ENCODE peak calls at places on chromosomes 6 and 20, in four cellular contexts. K is DND-41, L is AG04450, G is cardiac muscle cell. C is an unnamed sample.

GRCh38 chr20:21500599-21500998 is 13.3 kb downstream of the NKX2-2 start:
- DNase-seq in G (no peak), K (no peak), L (no peak), C (no peak)

GRCh38 chr6:24357336-24358218 is at the start of gene DCDC2:
- DNase-seq in K (no peak), L (no peak), G (peak), C (peak)

GRCh38 chr6:141307309-141307998 is 825.3 kb upstream of the GJE1 start:
- DNase-seq in L (no peak), G (no peak), K (no peak), C (peak)

GRCh38 chr6:71621918-71622519 is 264.3 kb upstream of the RIMS1 start:
- DNase-seq in G (peak), L (no peak), K (no peak), C (peak)

GRCh38 chr20:38692436-38693411 is 31.6 kb upstream of the SLC32A1 start:
- DNase-seq in G (peak), L (peak), K (peak), C (peak)

GRCh38 chr6:36139991-36140710 is 9.8 kb downstream of the MAPK13 start:
- DNase-seq in K (no peak), L (no peak), G (no peak), C (no peak)

GRCh38 chr6:15905488-15906392 is 223.1 kb upstream of the MYLIP start:
- DNase-seq in G (peak), K (no peak), L (no peak), C (peak)

GRCh38 chr6:169324086-169324485 is 70.4 kb upstream of the THBS2 start:
- DNase-seq in K (no peak), G (no peak), L (no peak), C (no peak)

GRCh38 chr20:59074456-59074855 is 31.9 kb upstream of the PRELID3B start:
- DNase-seq in G (no peak), L (no peak), K (no peak), C (peak)

GRCh38 chr6:90000864-90001731 is 106.8 kb downstream of the GJA10 start:
- DNase-seq in G (no peak), K (no peak), L (no peak), C (no peak)

GRCh38 chr6:78324213-78324612 is 543.1 kb upstream of the IRAK1BP1 start:
- DNase-seq in L (no peak), G (no peak), K (no peak), C (no peak)

GRCh38 chr6:101348816-101349215 is 44.7 kb upstream of the GRIK2 start:
- DNase-seq in K (no peak), G (no peak), L (no peak), C (no peak)

GRCh38 chr6:89023591-89024441 is 56.7 kb upstream of the PNRC1 start:
- DNase-seq in K (no peak), L (no peak), G (peak), C (no peak)

GRCh38 chr6:131972761-131973160 is 21.6 kb upstream of the CCN2 start:
- DNase-seq in K (no peak), L (no peak), G (no peak), C (no peak)

GRCh38 chr6:144008501-144009245 is 614 bp upstream of the PLAGL1 start:
- DNase-seq in L (no peak), G (peak), K (no peak), C (no peak)

GRCh38 chr6:49606696-49607390 is 29.8 kb downstream of the RHAG start:
- DNase-seq in G (peak), L (peak), K (peak), C (peak)

GRCh38 chr6:138162104-138162946 is 586 bp downstream of the ARFGEF3 start:
- DNase-seq in L (no peak), G (peak), K (no peak), C (no peak)

GRCh38 chr6:141133346-141133745 is 999.4 kb upstream of the GJE1 start:
- DNase-seq in L (no peak), K (no peak), G (no peak), C (no peak)

GRCh38 chr6:82022614-82023102 is 224.9 kb downstream of the IBTK start:
- DNase-seq in G (peak), L (peak), K (no peak), C (no peak)

GRCh38 chr6:31770860-31771259 is 6.3 kb downstream of the VWA7 start:
- DNase-seq in K (no peak), L (no peak), G (no peak), C (no peak)

DNA sequence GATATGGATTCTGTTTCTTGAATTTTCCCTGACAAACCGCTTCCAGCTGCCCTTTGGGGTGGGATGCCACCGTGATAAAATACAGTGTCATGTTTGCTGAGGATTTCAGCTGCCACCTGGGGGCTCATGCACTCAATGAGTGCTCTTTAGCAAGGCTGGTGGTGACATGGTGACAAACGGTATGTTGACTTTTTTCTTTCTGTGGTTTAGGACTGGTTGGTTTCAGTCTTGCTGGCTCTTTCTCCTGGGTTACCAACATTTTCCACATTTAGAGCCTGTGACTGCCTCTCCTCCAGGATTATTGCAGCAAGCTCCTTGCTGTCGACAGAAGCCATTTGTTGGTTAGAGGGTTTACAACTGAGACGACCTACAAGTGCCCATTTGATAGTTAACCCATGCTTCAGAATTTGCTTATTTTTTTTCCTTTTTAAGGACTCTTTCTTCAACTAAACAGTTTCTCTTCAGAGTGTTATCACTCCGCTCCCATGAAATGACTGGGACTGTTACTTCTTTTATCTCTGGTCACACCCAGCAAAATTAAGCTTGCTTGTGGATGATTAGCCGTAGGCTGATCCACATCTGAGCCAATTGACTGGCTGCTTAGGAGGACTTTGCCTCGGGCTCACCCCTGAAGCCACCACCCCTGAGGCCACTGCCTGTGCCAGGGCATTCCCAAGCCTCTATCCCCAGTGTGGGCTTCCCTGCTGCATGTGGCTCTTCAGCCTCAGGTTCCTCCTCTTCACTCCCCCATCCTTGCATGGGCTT is 48.4 kb upstream of the CDYL start:
- DNase-seq in K (no peak), G (peak), L (no peak), C (peak)
- TF ChIP-seq CTCF in K (peak), G (no peak), L (no peak), C (no peak)

GRCh38 chr6:84057908-84058307 is 24.3 kb downstream of the MRAP2 start:
- DNase-seq in K (no peak), G (peak), L (no peak), C (no peak)

GRCh38 chr6:84062519-84063154 is 29.1 kb downstream of the MRAP2 start:
- DNase-seq in G (no peak), L (no peak), K (no peak), C (no peak)

GRCh38 chr6:84059082-84059481 is 25.5 kb downstream of the MRAP2 start:
- DNase-seq in L (no peak), K (no peak), G (no peak), C (no peak)

GRCh38 chr6:84061174-84061573 is 27.6 kb downstream of the MRAP2 start:
- DNase-seq in G (no peak), K (no peak), L (no peak), C (no peak)

DNA sequence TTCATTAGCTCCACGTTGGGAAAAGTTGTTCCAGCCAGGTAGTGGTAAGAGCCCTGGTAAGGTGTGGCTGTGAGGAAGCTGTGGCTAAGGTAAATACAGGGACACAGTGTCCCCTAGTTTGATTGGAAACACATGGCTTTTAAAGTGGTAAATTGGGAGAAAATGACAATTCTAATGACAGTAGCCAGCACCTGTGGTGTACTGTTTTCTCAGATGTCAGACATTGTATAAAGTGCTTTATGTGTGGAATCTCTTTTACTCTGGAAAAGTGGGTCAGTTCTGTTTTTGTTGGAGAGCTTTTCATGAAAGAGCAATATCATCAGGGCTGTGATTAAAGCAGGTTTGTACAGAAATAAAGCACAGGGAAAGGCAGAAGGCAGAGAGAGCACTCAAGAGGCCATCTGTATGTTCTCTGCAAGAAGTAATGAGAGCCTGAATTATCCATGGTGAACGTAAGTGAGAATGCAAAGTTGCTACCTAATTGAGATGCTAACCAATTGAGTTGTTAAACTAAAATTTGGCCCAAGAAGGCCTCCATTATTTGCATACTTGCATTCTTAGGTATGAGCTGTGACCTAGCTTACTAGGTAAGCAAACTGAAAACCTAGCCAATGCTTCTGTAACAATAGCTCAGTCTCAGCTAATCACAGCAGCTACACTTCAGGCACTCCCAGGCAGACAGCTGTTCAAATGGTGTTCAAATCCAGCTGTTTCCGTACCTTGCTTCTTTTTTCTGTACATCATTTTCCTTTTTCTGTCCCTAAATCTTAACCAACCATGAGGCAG is 28.2 kb downstream of the MRAP2 start:
- DNase-seq in K (no peak), G (no peak), L (no peak), C (no peak)
- H3K4me3 ChIP-seq in K (no peak), G (no peak), L (no peak), C (no peak)

DNA sequence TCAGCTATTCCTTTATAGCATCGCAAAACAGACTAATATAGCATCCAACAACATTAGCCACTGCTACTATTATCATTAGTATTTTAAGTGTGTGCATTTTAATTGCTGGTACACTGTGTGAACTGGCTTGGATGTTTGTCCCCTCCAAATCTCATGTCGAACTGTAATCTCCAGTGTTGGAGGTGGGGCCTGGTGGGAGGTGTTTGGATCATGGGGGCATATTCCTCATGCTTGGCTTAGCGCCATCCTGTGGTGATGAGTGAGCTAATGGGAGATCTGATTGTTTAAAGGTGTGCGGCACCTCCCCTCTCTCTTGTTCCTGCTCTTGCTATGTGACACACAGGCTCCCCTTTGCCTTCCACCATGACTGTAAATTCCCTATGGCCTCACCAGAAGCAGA is 12.4 kb upstream of the OSER1 start:
- DNase-seq in G (peak), L (no peak), K (no peak), C (no peak)
- TF ChIP-seq CTCF in G (no peak), L (no peak), K (peak), C (no peak)

GRCh38 chr6:28281288-28282064 is at the start of gene PGBD1:
- DNase-seq in L (peak), G (peak), K (peak), C (peak)

GRCh38 chr6:28277746-28278145 is 3.6 kb upstream of the PGBD1 start:
- DNase-seq in K (no peak), L (no peak), G (no peak), C (no peak)

GRCh38 chr6:28280595-28281287 is 631 bp upstream of the PGBD1 start:
- DNase-seq in K (no peak), G (no peak), L (no peak), C (no peak)

DNA sequence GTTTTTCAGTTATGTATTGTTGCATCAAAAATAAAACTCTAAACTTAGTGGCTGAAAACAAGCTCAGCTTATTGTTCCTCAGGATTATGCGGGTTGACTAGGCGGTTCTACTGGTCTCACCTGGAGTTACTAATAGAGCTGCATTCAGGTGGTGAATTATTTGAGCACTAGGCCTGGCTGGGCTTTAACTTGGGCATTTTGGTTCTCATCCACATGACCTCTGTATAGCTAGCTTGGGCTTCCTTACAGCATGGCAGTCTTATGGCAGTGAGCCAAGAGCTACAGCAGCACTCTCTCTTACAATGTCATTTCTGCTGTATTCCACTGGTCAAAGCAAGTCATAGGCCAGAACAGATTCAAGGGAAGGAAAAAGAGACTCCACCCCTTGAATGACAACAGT is 1.6 kb downstream of the PGBD1 start:
- DNase-seq in G (no peak), K (peak), L (no peak), C (no peak)
- H3K4me3 ChIP-seq in G (no peak), K (peak), L (no peak), C (no peak)

GRCh38 chr20:34190679-34191090 is 50.5 kb upstream of the ASIP start:
- DNase-seq in L (peak), K (peak), G (peak), C (peak)
- TF ChIP-seq CTCF in L (peak), K (peak), G (peak), C (peak)

GRCh38 chr6:56667336-56667735 is 24.6 kb upstream of the DST start:
- DNase-seq in G (no peak), L (no peak), K (no peak), C (no peak)

GRCh38 chr6:56661298-56661697 is 18.6 kb upstream of the DST start:
- DNase-seq in L (no peak), K (no peak), G (no peak), C (no peak)

GRCh38 chr6:56663344-56663743 is 20.7 kb upstream of the DST start:
- DNase-seq in L (no peak), K (no peak), G (no peak), C (no peak)

GRCh38 chr6:56660374-56660730 is 17.7 kb upstream of the DST start:
- DNase-seq in K (no peak), L (no peak), G (no peak), C (no peak)

DNA sequence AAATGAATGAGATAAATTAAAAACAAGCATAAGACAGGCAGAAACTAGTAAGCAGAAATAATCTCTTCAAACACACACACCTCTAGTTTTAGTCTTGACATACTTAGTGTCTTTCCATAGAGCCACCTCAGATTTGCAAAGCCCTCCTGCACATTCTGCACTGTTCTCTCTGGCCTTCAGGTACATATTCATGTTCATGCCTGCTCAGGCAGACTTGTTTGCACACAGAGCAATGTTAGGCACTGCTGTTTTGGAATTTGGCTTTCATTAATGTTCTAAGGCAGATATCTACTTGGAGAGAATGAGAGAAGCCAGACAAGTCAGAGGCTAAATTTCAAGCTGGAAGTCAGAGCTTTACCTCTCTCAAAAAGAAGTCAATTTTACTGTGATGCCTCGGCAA is 21.3 kb upstream of the DST start:
- DNase-seq in G (no peak), L (no peak), K (no peak), C (no peak)
- H3K4me3 ChIP-seq in G (no peak), L (no peak), K (no peak), C (no peak)

DNA sequence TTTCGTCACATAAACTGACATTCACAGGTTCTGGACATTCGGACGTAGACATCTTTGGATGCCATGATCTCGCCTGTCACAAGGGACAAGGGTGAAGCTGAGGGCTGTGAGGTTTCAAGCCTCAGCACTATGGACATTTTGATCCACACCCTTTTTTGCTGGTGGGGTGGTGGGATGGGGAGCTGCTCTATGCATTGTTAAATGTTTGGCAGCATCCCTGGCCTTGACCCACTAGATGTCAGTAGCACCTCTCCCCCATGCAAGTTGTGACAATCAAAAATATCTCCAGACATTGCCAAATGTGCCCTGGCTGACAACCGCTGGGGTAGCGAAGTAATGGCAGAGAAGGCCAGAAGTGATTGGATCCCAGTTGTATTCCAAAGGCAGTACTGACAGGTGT is 229.4 kb downstream of the TSHZ2 start:
- DNase-seq in G (no peak), L (no peak), K (no peak), C (no peak)
- TF ChIP-seq CTCF in G (no peak), L (no peak), K (no peak), C (no peak)

GRCh38 chr20:62550087-62550565 is 74.3 kb upstream of the GATA5 start:
- DNase-seq in L (no peak), K (no peak), G (peak), C (no peak)
- H3K4me3 ChIP-seq in L (no peak), K (no peak), G (peak), C (no peak)

C was measured in GM12865.